ENCODE peak calls at places on chromosomes 7 and 10, in ten cellular contexts. One of them, this sample, is unnamed.

GRCh38 chr7:129851810-129852209 is 101.0 kb downstream of the UBE2H start:
- DNase-seq in tibial artery: no peak
- DNase-seq in adipocyte: no peak
- DNase-seq in mucosa of gallbladder: no peak
- DNase-seq in stimulated activated CD8-positive, alpha-beta memory T cell treated with anti-CD3 and anti-CD28 coated beads, Interleukin-15, amount 100 ng/mL, for 24 hours: no peak
- DNase-seq in posterior vena cava: no peak
- DNase-seq in NCI-H1105 treated with DMSO at 0.1 percent for 48 hours: no peak
- DNase-seq in activated effector memory CD4-positive, alpha-beta T cell treated with anti-CD3 and anti-CD28 coated beads, Interleukin-2, amount 50 U/mL, for 16 hours: no peak
- DNase-seq in globus pallidus: no peak
- DNase-seq in naive thymus-derived CD4-positive, alpha-beta T cell: no peak
- DNase-seq in this sample: no peak

GRCh38 chr10:8498881-8499280 is 444.4 kb downstream of the GATA3 start:
- DNase-seq in posterior vena cava: no peak
- DNase-seq in mucosa of gallbladder: no peak
- DNase-seq in stimulated activated CD8-positive, alpha-beta memory T cell treated with anti-CD3 and anti-CD28 coated beads, Interleukin-15, amount 100 ng/mL, for 24 hours: no peak
- DNase-seq in NCI-H1105 treated with DMSO at 0.1 percent for 48 hours: no peak
- DNase-seq in naive thymus-derived CD4-positive, alpha-beta T cell: no peak
- DNase-seq in activated effector memory CD4-positive, alpha-beta T cell treated with anti-CD3 and anti-CD28 coated beads, Interleukin-2, amount 50 U/mL, for 16 hours: no peak
- DNase-seq in globus pallidus: no peak
- DNase-seq in tibial artery: no peak
- DNase-seq in adipocyte: no peak
- DNase-seq in this sample: no peak

GRCh38 chr10:77974396-77975074 is 48.0 kb upstream of the DLG5 start:
- DNase-seq in naive thymus-derived CD4-positive, alpha-beta T cell: no peak
- DNase-seq in NCI-H1105 treated with DMSO at 0.1 percent for 48 hours: no peak
- DNase-seq in globus pallidus: no peak
- DNase-seq in mucosa of gallbladder: peak; percentile 41
- DNase-seq in adipocyte: peak; percentile 49
- DNase-seq in posterior vena cava: no peak
- DNase-seq in stimulated activated CD8-positive, alpha-beta memory T cell treated with anti-CD3 and anti-CD28 coated beads, Interleukin-15, amount 100 ng/mL, for 24 hours: no peak
- DNase-seq in activated effector memory CD4-positive, alpha-beta T cell treated with anti-CD3 and anti-CD28 coated beads, Interleukin-2, amount 50 U/mL, for 16 hours: no peak
- DNase-seq in tibial artery: no peak
- DNase-seq in this sample: no peak

GRCh38 chr7:6232534-6232933 is 39.9 kb downstream of the CYTH3 start:
- DNase-seq in adipocyte: no peak
- DNase-seq in naive thymus-derived CD4-positive, alpha-beta T cell: no peak
- DNase-seq in NCI-H1105 treated with DMSO at 0.1 percent for 48 hours: no peak
- DNase-seq in stimulated activated CD8-positive, alpha-beta memory T cell treated with anti-CD3 and anti-CD28 coated beads, Interleukin-15, amount 100 ng/mL, for 24 hours: no peak
- DNase-seq in tibial artery: peak; percentile 67
- DNase-seq in globus pallidus: peak; percentile 14
- DNase-seq in posterior vena cava: no peak
- DNase-seq in mucosa of gallbladder: peak; percentile 26
- DNase-seq in activated effector memory CD4-positive, alpha-beta T cell treated with anti-CD3 and anti-CD28 coated beads, Interleukin-2, amount 50 U/mL, for 16 hours: no peak
- DNase-seq in this sample: no peak

GRCh38 chr10:124694467-124695195 is 49.5 kb downstream of the FAM53B start:
- DNase-seq in mucosa of gallbladder: no peak
- DNase-seq in NCI-H1105 treated with DMSO at 0.1 percent for 48 hours: no peak
- DNase-seq in posterior vena cava: no peak
- DNase-seq in stimulated activated CD8-positive, alpha-beta memory T cell treated with anti-CD3 and anti-CD28 coated beads, Interleukin-15, amount 100 ng/mL, for 24 hours: no peak
- DNase-seq in adipocyte: no peak
- DNase-seq in naive thymus-derived CD4-positive, alpha-beta T cell: no peak
- DNase-seq in activated effector memory CD4-positive, alpha-beta T cell treated with anti-CD3 and anti-CD28 coated beads, Interleukin-2, amount 50 U/mL, for 16 hours: no peak
- DNase-seq in globus pallidus: no peak
- DNase-seq in tibial artery: no peak
- DNase-seq in this sample: no peak

GRCh38 chr10:120460776-120461175 is 3.7 kb downstream of the PLPP4 start:
- DNase-seq in mucosa of gallbladder: no peak
- DNase-seq in globus pallidus: no peak
- DNase-seq in posterior vena cava: no peak
- DNase-seq in adipocyte: peak; percentile 80
- DNase-seq in activated effector memory CD4-positive, alpha-beta T cell treated with anti-CD3 and anti-CD28 coated beads, Interleukin-2, amount 50 U/mL, for 16 hours: no peak
- DNase-seq in NCI-H1105 treated with DMSO at 0.1 percent for 48 hours: no peak
- DNase-seq in tibial artery: no peak
- DNase-seq in naive thymus-derived CD4-positive, alpha-beta T cell: no peak
- DNase-seq in stimulated activated CD8-positive, alpha-beta memory T cell treated with anti-CD3 and anti-CD28 coated beads, Interleukin-15, amount 100 ng/mL, for 24 hours: no peak
- DNase-seq in this sample: no peak

GRCh38 chr10:75104842-75105241 is 6.6 kb upstream of the SAMD8 start:
- DNase-seq in posterior vena cava: peak; percentile 48
- DNase-seq in stimulated activated CD8-positive, alpha-beta memory T cell treated with anti-CD3 and anti-CD28 coated beads, Interleukin-15, amount 100 ng/mL, for 24 hours: no peak
- DNase-seq in mucosa of gallbladder: no peak
- DNase-seq in naive thymus-derived CD4-positive, alpha-beta T cell: no peak
- DNase-seq in activated effector memory CD4-positive, alpha-beta T cell treated with anti-CD3 and anti-CD28 coated beads, Interleukin-2, amount 50 U/mL, for 16 hours: no peak
- DNase-seq in tibial artery: no peak
- DNase-seq in NCI-H1105 treated with DMSO at 0.1 percent for 48 hours: no peak
- DNase-seq in adipocyte: no peak
- DNase-seq in globus pallidus: no peak
- DNase-seq in this sample: no peak

GRCh38 chr7:45028138-45028919 is 28.3 kb downstream of the CCM2 start:
- DNase-seq in globus pallidus: no peak
- DNase-seq in tibial artery: no peak
- DNase-seq in mucosa of gallbladder: no peak
- DNase-seq in posterior vena cava: no peak
- DNase-seq in adipocyte: no peak
- DNase-seq in activated effector memory CD4-positive, alpha-beta T cell treated with anti-CD3 and anti-CD28 coated beads, Interleukin-2, amount 50 U/mL, for 16 hours: peak; percentile 67
- DNase-seq in NCI-H1105 treated with DMSO at 0.1 percent for 48 hours: no peak
- DNase-seq in naive thymus-derived CD4-positive, alpha-beta T cell: no peak
- DNase-seq in stimulated activated CD8-positive, alpha-beta memory T cell treated with anti-CD3 and anti-CD28 coated beads, Interleukin-15, amount 100 ng/mL, for 24 hours: no peak
- DNase-seq in this sample: no peak

GRCh38 chr7:23285657-23286646 is 13.2 kb upstream of the MALSU1 start:
- DNase-seq in posterior vena cava: no peak
- DNase-seq in naive thymus-derived CD4-positive, alpha-beta T cell: no peak
- DNase-seq in stimulated activated CD8-positive, alpha-beta memory T cell treated with anti-CD3 and anti-CD28 coated beads, Interleukin-15, amount 100 ng/mL, for 24 hours: no peak
- DNase-seq in NCI-H1105 treated with DMSO at 0.1 percent for 48 hours: no peak
- DNase-seq in globus pallidus: no peak
- DNase-seq in tibial artery: no peak
- DNase-seq in activated effector memory CD4-positive, alpha-beta T cell treated with anti-CD3 and anti-CD28 coated beads, Interleukin-2, amount 50 U/mL, for 16 hours: no peak
- DNase-seq in mucosa of gallbladder: no peak
- DNase-seq in adipocyte: no peak
- DNase-seq in this sample: no peak

This sample was measured in NCI-H524.